ENCODE peak calls at places on chromosomes 6 and 20, in seven cellular contexts. E, K, Z, P, N, M and L are unnamed samples.

GRCh38 chr6:51515052-51515402 is 572.4 kb downstream of the PKHD1 start:
- DNase-seq in P (no peak), K (peak), Z (no peak), N (no peak), M (no peak), E (no peak), L (no peak)

GRCh38 chr20:36839150-36839549 is 36.8 kb upstream of the TLDC2 start:
- DNase-seq in P (no peak), N (no peak), Z (no peak), E (no peak), M (no peak), K (no peak), L (no peak)

GRCh38 chr6:148258868-148259267 is 83.8 kb upstream of the SASH1 start:
- DNase-seq in Z (no peak), N (no peak), K (no peak), M (no peak), P (no peak), E (no peak), L (no peak)

GRCh38 chr6:151807513-151808330 is at the start of gene ESR1:
- DNase-seq in M (no peak), Z (no peak), P (no peak), K (peak), E (no peak), N (no peak), L (no peak)

GRCh38 chr6:131225127-131225526 is 89.9 kb downstream of the AKAP7 start:
- DNase-seq in Z (no peak), N (peak), K (no peak), M (no peak), E (no peak), P (no peak), L (no peak)

GRCh38 chr20:12715371-12715770 is 293.4 kb upstream of the SPTLC3 start:
- DNase-seq in Z (no peak), E (no peak), P (no peak), M (no peak), K (no peak), N (no peak), L (no peak)

GRCh38 chr20:49948178-49948577 is 12.0 kb downstream of the RNF114 start:
- DNase-seq in M (no peak), K (no peak), Z (no peak), E (no peak), P (no peak), N (no peak), L (no peak)

GRCh38 chr6:32700391-32701040 is 34.1 kb upstream of the HLA-DQB1 start:
- DNase-seq in N (peak), K (peak), M (peak), P (peak), Z (peak), E (peak), L (peak)

GRCh38 chr20:64146301-64146935 is 17.8 kb upstream of the MYT1 start:
- DNase-seq in K (no peak), Z (no peak), N (no peak), M (no peak), P (no peak), E (no peak), L (peak)

GRCh38 chr6:11869656-11870340 is 91.2 kb upstream of the ADTRP start:
- DNase-seq in N (peak), Z (no peak), E (no peak), K (peak), M (peak), P (no peak), L (no peak)

GRCh38 chr6:17987576-17988421 is at the start of gene KIF13A:
- DNase-seq in M (no peak), K (peak), P (peak), N (peak), E (peak), Z (peak), L (peak)

GRCh38 chr6:13614126-13614925 is 809 bp upstream of the NOL7 start:
- DNase-seq in E (peak), K (peak), M (no peak), N (peak), Z (peak), P (peak), L (peak)

GRCh38 chr20:57004416-57004815 is 262.0 kb downstream of the BMP7 start:
- DNase-seq in K (no peak), N (no peak), E (no peak), M (no peak), Z (no peak), P (no peak), L (no peak)